ENCODE peak calls at places on chromosomes 13 and 19, in six cellular contexts. One of them, this sample, is unnamed.

GRCh38 chr19:32018014-32018413 is 327.4 kb upstream of the ZNF507 start:
- DNase-seq in psoas muscle: no peak
- DNase-seq in uterus: peak; percentile 68
- DNase-seq in ascending aorta: no peak
- DNase-seq in prostate gland: peak; percentile 76
- DNase-seq in CD8-positive, alpha-beta T cell: no peak
- DNase-seq in this sample: no peak

GRCh38 chr19:13150919-13151604 is 851 bp downstream of the IER2 start:
- DNase-seq in psoas muscle: no peak
- DNase-seq in uterus: peak; percentile 57
- DNase-seq in ascending aorta: no peak
- DNase-seq in prostate gland: peak; percentile 28
- DNase-seq in CD8-positive, alpha-beta T cell: no peak
- DNase-seq in this sample: no peak

GRCh38 chr13:106378263-106378662 is 157.2 kb downstream of the EFNB2 start:
- DNase-seq in psoas muscle: no peak
- DNase-seq in uterus: no peak
- DNase-seq in ascending aorta: no peak
- DNase-seq in prostate gland: no peak
- DNase-seq in CD8-positive, alpha-beta T cell: no peak
- DNase-seq in this sample: no peak

GRCh38 chr13:30805132-30805537 is 69.8 kb downstream of the ALOX5AP start:
- DNase-seq in psoas muscle: no peak
- DNase-seq in uterus: no peak
- DNase-seq in ascending aorta: no peak
- DNase-seq in prostate gland: no peak
- DNase-seq in CD8-positive, alpha-beta T cell: no peak
- DNase-seq in this sample: no peak

GRCh38 chr13:74250738-74251190 is 116.6 kb upstream of the KLF12 start:
- DNase-seq in psoas muscle: no peak
- DNase-seq in uterus: no peak
- DNase-seq in ascending aorta: no peak
- DNase-seq in prostate gland: no peak
- DNase-seq in CD8-positive, alpha-beta T cell: no peak
- DNase-seq in this sample: no peak

GRCh38 chr13:87671031-87671823 is at the start of gene SLITRK5:
- DNase-seq in psoas muscle: peak; percentile 73
- DNase-seq in uterus: no peak
- DNase-seq in ascending aorta: peak; percentile 19
- DNase-seq in prostate gland: peak; percentile 69
- DNase-seq in CD8-positive, alpha-beta T cell: peak; percentile 65
- DNase-seq in this sample: peak; percentile 81

GRCh38 chr13:22074403-22074802 is 403.5 kb downstream of the FGF9 start:
- DNase-seq in psoas muscle: no peak
- DNase-seq in uterus: no peak
- DNase-seq in ascending aorta: no peak
- DNase-seq in prostate gland: no peak
- DNase-seq in CD8-positive, alpha-beta T cell: no peak
- DNase-seq in this sample: no peak

GRCh38 chr13:19737844-19738557 is 44.7 kb downstream of the PSPC1 start:
- DNase-seq in psoas muscle: no peak
- DNase-seq in uterus: no peak
- DNase-seq in ascending aorta: no peak
- DNase-seq in prostate gland: no peak
- DNase-seq in CD8-positive, alpha-beta T cell: no peak
- DNase-seq in this sample: no peak

GRCh38 chr19:14031719-14032480 is at the start of gene IL27RA:
- DNase-seq in psoas muscle: peak; percentile 56
- DNase-seq in uterus: peak; percentile 35
- DNase-seq in ascending aorta: no peak
- DNase-seq in prostate gland: peak; percentile 26
- DNase-seq in CD8-positive, alpha-beta T cell: peak; percentile 84
- DNase-seq in this sample: no peak

GRCh38 chr13:112073245-112074138 is 6.5 kb downstream of the SOX1 start:
- DNase-seq in psoas muscle: no peak
- DNase-seq in uterus: no peak
- DNase-seq in ascending aorta: no peak
- DNase-seq in prostate gland: no peak
- DNase-seq in CD8-positive, alpha-beta T cell: no peak
- DNase-seq in this sample: no peak

GRCh38 chr13:70408865-70409264 is 300.6 kb upstream of the KLHL1 start:
- DNase-seq in psoas muscle: no peak
- DNase-seq in uterus: no peak
- DNase-seq in ascending aorta: no peak
- DNase-seq in prostate gland: no peak
- DNase-seq in CD8-positive, alpha-beta T cell: no peak
- DNase-seq in this sample: no peak

GRCh38 chr19:55487884-55488687 is at the start of gene SSC5D:
- DNase-seq in psoas muscle: no peak
- DNase-seq in uterus: peak; percentile 76
- DNase-seq in ascending aorta: no peak
- DNase-seq in prostate gland: no peak
- DNase-seq in CD8-positive, alpha-beta T cell: no peak
- DNase-seq in this sample: no peak
- H3K27ac ChIP-seq in psoas muscle: peak within 1 kb of the TSS; percentile 73
- H3K27ac ChIP-seq in uterus: peak within 1 kb of the TSS; percentile 96
- H3K27ac ChIP-seq in ascending aorta: peak within 1 kb of the TSS; percentile 90
- H3K27ac ChIP-seq in prostate gland: peak within 1 kb of the TSS; percentile 65
- H3K27ac ChIP-seq in CD8-positive, alpha-beta T cell: no peak within 1 kb of the TSS
- H3K27ac ChIP-seq in this sample: peak within 1 kb of the TSS; percentile 83

GRCh38 chr19:51980116-51980736 is 6.4 kb downstream of the ZNF350 start:
- DNase-seq in psoas muscle: no peak
- DNase-seq in uterus: no peak
- DNase-seq in ascending aorta: no peak
- DNase-seq in prostate gland: no peak
- DNase-seq in CD8-positive, alpha-beta T cell: no peak
- DNase-seq in this sample: no peak
- TF ChIP-seq CTCF in psoas muscle: no peak
- TF ChIP-seq CTCF in uterus: no peak
- TF ChIP-seq CTCF in ascending aorta: no peak
- TF ChIP-seq CTCF in prostate gland: no peak
- TF ChIP-seq CTCF in CD8-positive, alpha-beta T cell: no peak
- TF ChIP-seq CTCF in this sample: no peak

DNA sequence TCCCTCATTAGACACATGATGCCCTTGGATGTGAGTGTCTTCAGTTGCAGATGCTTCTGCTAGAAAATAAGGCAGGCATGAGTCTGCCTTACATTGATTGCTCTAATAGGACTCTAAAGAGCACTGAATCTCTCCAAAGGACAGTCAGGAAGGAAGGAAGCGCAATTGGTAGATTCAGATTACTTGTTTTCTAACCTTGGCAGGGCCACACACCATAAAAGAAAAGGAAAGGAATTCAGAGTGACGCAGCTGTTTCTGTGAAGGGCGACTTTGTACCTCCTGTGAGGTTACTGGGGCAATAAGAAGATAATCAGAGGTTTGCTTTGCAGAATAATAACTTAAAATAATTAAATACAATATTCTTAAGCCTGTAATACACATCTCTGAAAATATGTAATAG is 48.0 kb downstream of the FRY start:
- DNase-seq in psoas muscle: no peak
- DNase-seq in uterus: no peak
- DNase-seq in ascending aorta: no peak
- DNase-seq in prostate gland: no peak
- DNase-seq in CD8-positive, alpha-beta T cell: no peak
- DNase-seq in this sample: no peak
- H3K27me3 ChIP-seq in psoas muscle: no peaks in the 10 kb centered on the region
- H3K27me3 ChIP-seq in uterus: no peaks in the 10 kb centered on the region
- H3K27me3 ChIP-seq in ascending aorta: no peaks in the 10 kb centered on the region
- H3K27me3 ChIP-seq in prostate gland: no peaks in the 10 kb centered on the region
- H3K27me3 ChIP-seq in CD8-positive, alpha-beta T cell: no peaks in the 10 kb centered on the region
- H3K27me3 ChIP-seq in this sample: no peaks in the 10 kb centered on the region

DNA sequence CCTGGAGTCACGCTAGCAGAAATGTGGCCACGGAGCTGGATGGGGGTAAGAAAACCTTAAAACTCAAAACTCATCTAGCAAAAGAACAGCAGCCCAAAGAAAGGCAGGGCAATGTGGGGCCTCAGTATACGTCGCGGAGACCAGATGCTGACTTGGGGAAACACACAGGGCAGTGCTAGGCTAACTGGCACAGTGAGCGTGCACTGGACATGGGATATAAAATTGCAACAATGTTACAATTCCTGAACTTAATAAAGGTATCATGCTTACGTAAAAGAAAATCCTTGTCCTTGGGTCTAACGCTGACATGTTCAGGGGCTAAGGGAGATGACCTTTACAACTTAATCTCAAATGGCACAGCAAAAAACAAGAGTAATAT is 40.5 kb downstream of the COL4A1 start:
- DNase-seq in psoas muscle: no peak
- DNase-seq in uterus: no peak
- DNase-seq in ascending aorta: no peak
- DNase-seq in prostate gland: no peak
- DNase-seq in CD8-positive, alpha-beta T cell: no peak
- DNase-seq in this sample: no peak
- H3K27ac ChIP-seq in psoas muscle: peak overlapping the region; percentile 67
- H3K27ac ChIP-seq in uterus: peak overlapping the region; percentile 64
- H3K27ac ChIP-seq in ascending aorta: peak overlapping the region; percentile 75
- H3K27ac ChIP-seq in prostate gland: peak overlapping the region; percentile 51
- H3K27ac ChIP-seq in CD8-positive, alpha-beta T cell: no peak overlapping the region
- H3K27ac ChIP-seq in this sample: peak overlapping the region; percentile 15

GRCh38 chr19:38441660-38442348 is 8.3 kb downstream of the RYR1 start:
- DNase-seq in psoas muscle: no peak
- DNase-seq in uterus: no peak
- DNase-seq in ascending aorta: no peak
- DNase-seq in prostate gland: no peak
- DNase-seq in CD8-positive, alpha-beta T cell: no peak
- DNase-seq in this sample: no peak
- TF ChIP-seq CTCF in psoas muscle: no peak
- TF ChIP-seq CTCF in uterus: no peak
- TF ChIP-seq CTCF in ascending aorta: no peak
- TF ChIP-seq CTCF in prostate gland: no peak
- TF ChIP-seq CTCF in CD8-positive, alpha-beta T cell: no peak
- TF ChIP-seq CTCF in this sample: no peak

DNA sequence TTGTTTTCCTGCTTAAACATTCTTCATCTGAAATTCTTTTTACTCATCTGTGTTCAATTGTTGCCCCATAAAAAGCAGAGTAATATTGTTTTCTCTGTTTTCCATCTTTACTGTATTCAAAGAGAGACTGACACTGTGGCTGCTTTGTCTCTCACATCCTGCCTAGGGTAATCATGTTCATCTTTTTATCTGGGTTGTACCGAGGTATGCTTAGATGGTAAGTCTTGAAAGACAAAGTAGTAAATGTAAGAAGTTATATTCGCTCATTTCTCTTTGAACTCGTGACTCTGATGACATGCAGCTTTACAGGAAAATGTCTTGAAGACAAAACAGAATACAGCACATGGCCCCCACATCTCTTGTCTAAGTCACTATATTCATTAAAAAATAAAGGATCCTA is 20.0 kb upstream of the CYSLTR2 start:
- DNase-seq in psoas muscle: no peak
- DNase-seq in uterus: no peak
- DNase-seq in ascending aorta: no peak
- DNase-seq in prostate gland: no peak
- DNase-seq in CD8-positive, alpha-beta T cell: no peak
- DNase-seq in this sample: no peak
- H3K27me3 ChIP-seq in psoas muscle: no peaks in the 10 kb centered on the region
- H3K27me3 ChIP-seq in uterus: no peaks in the 10 kb centered on the region
- H3K27me3 ChIP-seq in ascending aorta: no peaks in the 10 kb centered on the region
- H3K27me3 ChIP-seq in prostate gland: no peaks in the 10 kb centered on the region
- H3K27me3 ChIP-seq in CD8-positive, alpha-beta T cell: no peaks in the 10 kb centered on the region
- H3K27me3 ChIP-seq in this sample: no peaks in the 10 kb centered on the region

GRCh38 chr19:35199481-35199880 is 29.1 kb downstream of the FAM187B start:
- DNase-seq in psoas muscle: no peak
- DNase-seq in uterus: no peak
- DNase-seq in ascending aorta: no peak
- DNase-seq in prostate gland: no peak
- DNase-seq in CD8-positive, alpha-beta T cell: no peak
- DNase-seq in this sample: no peak

GRCh38 chr19:35194022-35194984 is 34.2 kb downstream of the FAM187B start:
- DNase-seq in psoas muscle: no peak
- DNase-seq in uterus: no peak
- DNase-seq in ascending aorta: no peak
- DNase-seq in prostate gland: no peak
- DNase-seq in CD8-positive, alpha-beta T cell: no peak
- DNase-seq in this sample: no peak

GRCh38 chr19:35195822-35196221 is 32.7 kb downstream of the FAM187B start:
- DNase-seq in psoas muscle: no peak
- DNase-seq in uterus: no peak
- DNase-seq in ascending aorta: no peak
- DNase-seq in prostate gland: no peak
- DNase-seq in CD8-positive, alpha-beta T cell: no peak
- DNase-seq in this sample: no peak
- H3K27ac ChIP-seq in psoas muscle: no peak overlapping the region
- H3K27ac ChIP-seq in uterus: no peak overlapping the region
- H3K27ac ChIP-seq in ascending aorta: no peak overlapping the region
- H3K27ac ChIP-seq in prostate gland: no peak overlapping the region
- H3K27ac ChIP-seq in CD8-positive, alpha-beta T cell: no peak overlapping the region
- H3K27ac ChIP-seq in this sample: no peak overlapping the region

DNA sequence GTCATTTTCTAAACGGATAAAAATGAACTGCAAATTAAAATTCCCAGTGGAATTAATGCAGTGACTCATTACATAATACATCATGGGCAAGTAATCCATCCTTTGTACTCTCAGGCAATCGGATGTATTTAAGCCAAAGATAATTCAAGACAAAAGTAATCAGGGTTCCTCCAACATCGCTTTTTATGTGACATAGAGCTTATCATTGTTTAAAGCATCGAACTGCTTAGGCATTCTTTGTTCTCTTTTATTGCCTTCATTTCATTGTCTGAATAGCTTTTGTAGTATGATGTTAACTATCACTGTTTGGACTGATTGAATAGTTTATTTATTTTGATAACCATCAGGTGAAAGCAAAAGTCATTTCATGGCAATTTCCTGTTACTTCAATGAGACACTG is 209.4 kb downstream of the ITGBL1 start:
- DNase-seq in psoas muscle: no peak
- DNase-seq in uterus: no peak
- DNase-seq in ascending aorta: no peak
- DNase-seq in prostate gland: no peak
- DNase-seq in CD8-positive, alpha-beta T cell: no peak
- DNase-seq in this sample: no peak
- TF ChIP-seq CTCF in psoas muscle: no peak
- TF ChIP-seq CTCF in uterus: no peak
- TF ChIP-seq CTCF in ascending aorta: no peak
- TF ChIP-seq CTCF in prostate gland: no peak
- TF ChIP-seq CTCF in CD8-positive, alpha-beta T cell: no peak
- TF ChIP-seq CTCF in this sample: no peak

DNA sequence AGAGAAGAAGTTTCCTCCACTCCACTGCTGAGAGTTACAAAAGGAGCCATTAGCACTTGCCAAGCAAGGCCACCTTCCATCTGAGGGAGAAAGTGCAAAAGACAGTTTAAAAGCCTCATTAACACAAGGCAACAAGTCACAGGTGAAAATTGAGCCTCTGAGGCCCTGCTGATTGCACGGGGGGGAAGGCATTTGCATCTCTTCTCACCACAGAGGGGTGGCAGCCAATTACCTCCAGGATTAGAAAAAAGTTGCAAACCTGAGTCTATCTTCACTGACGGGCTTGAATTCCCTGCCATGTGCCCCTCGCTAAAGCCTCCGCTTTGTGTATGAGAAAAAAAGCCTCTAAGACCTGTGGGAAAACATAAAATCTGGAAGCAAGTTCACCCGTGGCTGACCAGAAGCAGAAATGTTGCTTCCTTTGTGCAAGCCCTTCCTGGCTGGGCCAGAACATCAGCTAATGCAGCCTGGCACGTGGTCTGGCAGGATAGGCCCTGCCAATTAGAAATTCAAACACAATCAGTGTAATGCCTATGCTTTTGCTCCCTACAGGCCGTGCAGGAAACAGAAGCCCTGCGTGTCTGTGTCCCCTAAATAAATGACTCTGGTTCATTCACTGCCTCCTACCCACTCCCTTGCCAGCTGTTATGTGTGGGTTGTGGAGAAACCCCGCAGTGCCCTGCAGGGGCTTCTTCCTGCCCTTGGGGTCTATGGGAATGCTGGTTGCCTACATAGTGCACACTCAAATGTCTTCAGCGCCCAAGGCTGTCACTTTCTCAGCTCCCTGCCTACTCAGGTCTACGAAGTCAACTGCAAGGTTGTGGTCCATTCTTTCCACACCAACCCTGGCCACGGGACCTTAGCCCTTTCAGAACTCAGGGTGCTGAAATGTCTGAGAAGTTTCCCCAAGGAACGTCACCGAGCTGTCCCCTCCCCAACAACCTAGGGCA is 150.2 kb downstream of the UQCRFS1 start:
- DNase-seq in psoas muscle: no peak
- DNase-seq in uterus: no peak
- DNase-seq in ascending aorta: no peak
- DNase-seq in prostate gland: no peak
- DNase-seq in CD8-positive, alpha-beta T cell: no peak
- DNase-seq in this sample: no peak
- H3K27me3 ChIP-seq in psoas muscle: peaks cover 4% of the 10 kb centered on the region
- H3K27me3 ChIP-seq in uterus: no peaks in the 10 kb centered on the region
- H3K27me3 ChIP-seq in ascending aorta: no peaks in the 10 kb centered on the region
- H3K27me3 ChIP-seq in prostate gland: no peaks in the 10 kb centered on the region
- H3K27me3 ChIP-seq in CD8-positive, alpha-beta T cell: no peaks in the 10 kb centered on the region
- H3K27me3 ChIP-seq in this sample: no peaks in the 10 kb centered on the region